ENCODE peak calls at places on chromosome 14, in five cellular contexts. R, F, J, A and V are unnamed samples.

GRCh38 chr14:27528328-27528727 is 930.5 kb upstream of the NOVA1 start:
- DNase-seq in R (no peak), A (no peak), J (no peak), F (peak), V (no peak)

GRCh38 chr14:36268957-36269734 is 51.3 kb downstream of the MBIP start:
- DNase-seq in A (no peak), R (no peak), J (no peak), F (no peak), V (no peak)

GRCh38 chr14:65880507-65880906 is 468.0 kb downstream of the FUT8 start:
- DNase-seq in A (no peak), F (peak), J (no peak), R (no peak), V (no peak)

GRCh38 chr14:43014338-43014737 is 1407.7 kb downstream of the LRFN5 start:
- DNase-seq in A (no peak), R (no peak), J (no peak), F (no peak), V (no peak)

GRCh38 chr14:52402812-52403526 is 88.9 kb downstream of the PTGER2 start:
- DNase-seq in J (no peak), F (peak), R (peak), A (no peak), V (no peak)

GRCh38 chr14:92974541-92975345 is 51.8 kb downstream of the CHGA start:
- DNase-seq in A (no peak), F (no peak), R (no peak), J (no peak), V (no peak)

GRCh38 chr14:105863296-105864108 is 337.1 kb downstream of the TMEM121 start:
- DNase-seq in A (no peak), F (no peak), R (no peak), J (no peak), V (no peak)

GRCh38 chr14:77882631-77883030 is 82.7 kb downstream of the ADCK1 start:
- DNase-seq in J (no peak), A (no peak), R (peak), F (no peak), V (no peak)